ENCODE peak calls at places on chromosomes 5 and 9, in six cellular contexts. Q is lower lobe of right lung, U is thyroid gland, Y is PC-3, X is right lobe of liver, H is aorta. V is an unnamed sample.

GRCh38 chr5:39446231-39446630 is 21.5 kb upstream of the DAB2 start:
- DNase-seq in X (no peak), Y (peak; percentile 58), H (no peak), U (no peak), Q (no peak), V (no peak)

GRCh38 chr5:131795879-131796792 is 681 bp downstream of the FNIP1 start:
- DNase-seq in Y (peak; percentile 41), X (peak; percentile 92), H (peak; percentile 92), Q (peak; percentile 84), U (peak; percentile 85), V (peak; percentile 92)

GRCh38 chr5:17992296-17992695 is 358.0 kb downstream of the TAF11L14 start:
- DNase-seq in Y (no peak), H (no peak), X (no peak), U (no peak), Q (no peak), V (no peak)

GRCh38 chr5:44714871-44715580 is 93.7 kb upstream of the MRPS30 start:
- DNase-seq in H (no peak), Y (no peak), Q (no peak), U (no peak), X (no peak), V (no peak)

GRCh38 chr5:51181495-51181894 is 201.8 kb upstream of the ISL1 start:
- DNase-seq in U (no peak), H (no peak), X (no peak), Y (no peak), Q (no peak), V (no peak)

GRCh38 chr5:42995152-42995751 is 44.9 kb downstream of the ANXA2R start:
- DNase-seq in X (no peak), Q (no peak), U (no peak), H (no peak), Y (no peak), V (no peak)

GRCh38 chr9:76451234-76451633 is 7.7 kb upstream of the GCNT1 start:
- DNase-seq in Q (no peak), X (no peak), Y (peak; percentile 13), U (no peak), H (no peak), V (no peak)

GRCh38 chr9:95907794-95908193 is 32.3 kb downstream of the ERCC6L2 start:
- DNase-seq in X (no peak), Y (no peak), H (no peak), U (no peak), Q (no peak), V (no peak)

GRCh38 chr5:6862306-6862705 is 149.1 kb downstream of the TENT4A start:
- DNase-seq in H (no peak), Y (no peak), X (no peak), Q (no peak), U (no peak), V (no peak)

GRCh38 chr5:113293613-113294340 is 141.0 kb downstream of the TSSK1B start:
- DNase-seq in H (no peak), X (no peak), Q (no peak), U (peak; percentile 9), Y (peak; percentile 15), V (no peak)

GRCh38 chr5:50655810-50656205 is 10.6 kb upstream of the PARP8 start:
- DNase-seq in Q (no peak), X (no peak), U (peak; percentile 25), H (no peak), Y (peak; percentile 6), V (no peak)

GRCh38 chr9:96187108-96187695 is 114.8 kb downstream of the HSD17B3 start:
- DNase-seq in Y (no peak), X (no peak), U (no peak), Q (peak; percentile 49), H (no peak), V (no peak)

GRCh38 chr9:112037281-112038016 is 137.6 kb downstream of the SUSD1 start:
- DNase-seq in U (no peak), X (no peak), Q (no peak), H (no peak), Y (peak; percentile 46), V (no peak)

GRCh38 chr9:98091735-98092632 is 27.0 kb downstream of the TRIM14 start:
- DNase-seq in Y (no peak), X (no peak), Q (no peak), U (no peak), H (no peak), V (no peak)

GRCh38 chr5:80207832-80208231 is 48.0 kb downstream of the SERINC5 start:
- DNase-seq in U (no peak), H (no peak), Q (no peak), X (no peak), Y (no peak), V (no peak)

GRCh38 chr9:19690128-19690527 is 98.7 kb downstream of the SLC24A2 start:
- DNase-seq in Y (no peak), Q (no peak), U (no peak), H (no peak), X (no peak), V (no peak)

GRCh38 chr9:99266136-99267023 is 44.3 kb downstream of the SEC61B start:
- DNase-seq in H (peak; percentile 90), Q (peak; percentile 78), X (peak; percentile 85), Y (peak; percentile 53), U (peak; percentile 89), V (peak; percentile 81)

GRCh38 chr5:111227805-111228204 is 3.6 kb downstream of the CAMK4 start:
- DNase-seq in H (no peak), U (no peak), Q (no peak), Y (peak; percentile 45), X (no peak), V (peak; percentile 19)

GRCh38 chr9:92711844-92712243 is 41.9 kb upstream of the IPPK start:
- DNase-seq in H (no peak), X (no peak), Q (no peak), U (no peak), Y (no peak), V (no peak)

GRCh38 chr9:117095116-117095515 is 319.7 kb downstream of the ASTN2 start:
- DNase-seq in X (no peak), H (no peak), Y (no peak), U (no peak), Q (no peak), V (no peak)

GRCh38 chr5:59198832-59199231 is 616.0 kb downstream of the RAB3C start:
- DNase-seq in Q (no peak), U (no peak), Y (no peak), X (no peak), H (no peak), V (no peak)

GRCh38 chr5:401216-402034 is 41.6 kb upstream of the EXOC3 start:
- DNase-seq in H (peak; percentile 75), X (no peak), Y (no peak), U (no peak), Q (no peak), V (peak; percentile 52)

GRCh38 chr5:151298063-151298462 is 5.5 kb downstream of the SLC36A3 start:
- DNase-seq in U (peak; percentile 20), Y (peak; percentile 78), H (no peak), Q (no peak), X (no peak), V (no peak)

GRCh38 chr9:109590945-109591344 is 92.8 kb upstream of the PTPN3 start:
- DNase-seq in U (no peak), Q (peak; percentile 56), Y (no peak), X (no peak), H (peak; percentile 89), V (peak; percentile 57)

GRCh38 chr9:38622083-38622674 is 1.8 kb upstream of the ANKRD18A start:
- DNase-seq in Y (peak; percentile 59), U (peak; percentile 77), Q (no peak), H (no peak), X (peak; percentile 59), V (peak; percentile 59)

GRCh38 chr5:83470920-83471404 is 582 bp upstream of the VCAN start:
- DNase-seq in Y (peak; percentile 3), H (no peak), X (no peak), U (no peak), Q (no peak), V (no peak)

GRCh38 chr5:120538644-120539043 is 74.5 kb downstream of the PRR16 start:
- DNase-seq in Q (no peak), Y (peak; percentile 11), U (no peak), H (no peak), X (no peak), V (no peak)

GRCh38 chr9:110641350-110641749 is 27.2 kb upstream of the MUSK start:
- DNase-seq in U (no peak), Q (no peak), X (no peak), Y (peak; percentile 89), H (no peak), V (no peak)

GRCh38 chr5:157371655-157372471 is 88.2 kb upstream of the NIPAL4 start:
- DNase-seq in U (no peak), H (no peak), Y (peak; percentile 85), X (no peak), Q (no peak), V (no peak)

GRCh38 chr9:38181216-38181615 is 112.2 kb upstream of the SHB start:
- DNase-seq in U (no peak), X (no peak), Q (no peak), H (no peak), Y (no peak), V (no peak)

GRCh38 chr9:133483611-133484010 is 4.7 kb upstream of the SLC2A6 start:
- DNase-seq in X (peak; percentile 38), Q (peak; percentile 25), U (no peak), H (peak; percentile 55), Y (no peak), V (no peak)
- H3K4me1 ChIP-seq in X (no peaks in the 10 kb centered on the region), Q (peaks cover 19% of the 10 kb centered on the region), U (peaks cover 5% of the 10 kb centered on the region), H (no peaks in the 10 kb centered on the region), Y (peaks cover 16% of the 10 kb centered on the region), V (no peaks in the 10 kb centered on the region)

GRCh38 chr5:75514323-75514722 is 2.6 kb downstream of the POLK start:
- DNase-seq in H (no peak), U (no peak), Y (no peak), X (no peak), Q (no peak), V (no peak)
- H3K4me3 ChIP-seq in H (no peak overlapping the region), U (no peak overlapping the region), Y (no peak overlapping the region), X (no peak overlapping the region), Q (no peak overlapping the region), V (no peak overlapping the region)

DNA sequence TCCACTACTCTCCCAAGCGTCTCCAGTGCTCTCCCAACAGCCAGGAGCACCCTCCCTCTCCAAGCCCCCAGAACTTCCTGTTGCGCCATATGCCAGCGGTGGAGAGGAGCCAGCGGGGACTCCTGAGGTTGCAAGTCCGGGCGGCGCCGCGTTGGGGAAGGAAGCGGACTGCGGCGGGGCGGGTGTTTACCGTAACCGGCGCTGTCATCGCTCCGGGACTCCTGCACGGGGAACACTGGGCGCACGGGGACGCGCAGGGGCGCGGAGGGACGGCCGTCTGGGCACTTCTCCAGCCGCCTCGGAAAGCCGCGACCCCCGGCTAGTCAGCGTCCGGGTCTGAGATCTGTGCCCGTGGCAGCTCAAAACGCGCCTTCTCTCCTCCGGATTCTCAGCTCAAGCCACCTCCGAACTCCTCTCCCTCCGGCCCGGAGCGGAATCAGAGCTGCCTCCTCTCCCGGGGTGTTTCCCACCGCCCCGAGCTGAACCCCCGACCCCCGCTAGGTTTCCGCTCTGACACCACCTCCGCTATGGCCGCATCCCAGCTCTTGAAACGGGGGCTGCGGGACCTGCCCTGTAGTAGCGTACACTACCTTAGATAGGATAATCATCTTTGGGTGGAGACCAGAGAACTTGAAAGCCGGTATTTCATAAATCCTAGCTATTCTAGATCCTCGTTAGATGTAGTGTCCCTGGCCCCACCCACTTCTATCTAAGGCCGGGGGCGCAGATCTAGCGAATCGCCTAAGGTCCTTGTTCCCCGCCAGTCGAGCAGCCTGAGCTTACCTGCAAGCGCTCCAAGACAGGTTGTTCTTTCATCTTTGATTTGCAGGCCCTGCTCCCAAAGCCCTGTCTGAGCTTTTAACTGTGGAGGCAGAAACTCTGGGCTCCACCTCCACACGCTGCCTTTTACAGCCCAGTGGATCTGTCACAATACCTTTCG is at the start of gene TRPM6:
- DNase-seq in Y (peak; percentile 24), H (peak; percentile 92), Q (peak; percentile 87), U (peak; percentile 75), X (peak; percentile 88), V (peak; percentile 93)
- H3K27ac ChIP-seq in Y (no peak within 1 kb of the TSS), H (no peak within 1 kb of the TSS), Q (peak within 1 kb of the TSS; percentile 80), U (peak within 1 kb of the TSS; percentile 70), X (no peak within 1 kb of the TSS), V (peak within 1 kb of the TSS; percentile 73)

GRCh38 chr5:177432905-177433657 is 6.6 kb downstream of the GRK6 start:
- DNase-seq in H (peak; percentile 75), U (no peak), Y (no peak), X (no peak), Q (no peak), V (no peak)
- H3K4me1 ChIP-seq in H (no peaks in the 10 kb centered on the region), U (peaks cover under 1% of the 10 kb centered on the region), Y (peaks cover under 1% of the 10 kb centered on the region), X (no peaks in the 10 kb centered on the region), Q (peaks cover 48% of the 10 kb centered on the region), V (peaks cover 1% of the 10 kb centered on the region)